ENCODE peak calls at places on chromosome 4, in six cellular contexts. Y, E, A, Z, D and G are unnamed samples.

GRCh38 chr4:128861856-128862518 is 52.5 kb downstream of the JADE1 start:
- DNase-seq in D (no peak), Z (no peak), E (no peak), A (peak), Y (no peak), G (no peak)

GRCh38 chr4:25795566-25796454 is 67.0 kb downstream of the SEL1L3 start:
- DNase-seq in Y (no peak), A (no peak), D (no peak), Z (peak), E (peak), G (no peak)

GRCh38 chr4:117085185-117085701 is at the start of gene TRAM1L1:
- DNase-seq in Z (peak), A (peak), Y (no peak), E (peak), D (peak), G (peak)

GRCh38 chr4:14168919-14169318 is 541.4 kb upstream of the BOD1L1 start:
- DNase-seq in Z (no peak), Y (no peak), E (no peak), D (no peak), A (no peak), G (no peak)

GRCh38 chr4:35494955-35495354 is 749.4 kb downstream of the ARAP2 start:
- DNase-seq in E (no peak), A (no peak), Y (no peak), Z (no peak), D (no peak), G (no peak)

GRCh38 chr4:43234626-43235025 is 342.1 kb downstream of the GRXCR1 start:
- DNase-seq in Y (no peak), A (no peak), D (no peak), Z (no peak), E (no peak), G (no peak)

GRCh38 chr4:78031457-78031856 is 25.7 kb upstream of the FRAS1 start:
- DNase-seq in A (no peak), Z (no peak), Y (no peak), D (no peak), E (no peak), G (no peak)

GRCh38 chr4:92334716-92335350 is 31.1 kb downstream of the GRID2 start:
- DNase-seq in E (no peak), A (no peak), Y (no peak), Z (no peak), D (no peak), G (no peak)

GRCh38 chr4:186554485-186554884 is 882 bp downstream of the MTNR1A start:
- DNase-seq in A (no peak), D (peak), Y (no peak), E (peak), Z (peak), G (peak)
- TF ChIP-seq CTCF in A (no peak), D (no peak), Y (no peak), E (peak), Z (peak), G (no peak)

DNA sequence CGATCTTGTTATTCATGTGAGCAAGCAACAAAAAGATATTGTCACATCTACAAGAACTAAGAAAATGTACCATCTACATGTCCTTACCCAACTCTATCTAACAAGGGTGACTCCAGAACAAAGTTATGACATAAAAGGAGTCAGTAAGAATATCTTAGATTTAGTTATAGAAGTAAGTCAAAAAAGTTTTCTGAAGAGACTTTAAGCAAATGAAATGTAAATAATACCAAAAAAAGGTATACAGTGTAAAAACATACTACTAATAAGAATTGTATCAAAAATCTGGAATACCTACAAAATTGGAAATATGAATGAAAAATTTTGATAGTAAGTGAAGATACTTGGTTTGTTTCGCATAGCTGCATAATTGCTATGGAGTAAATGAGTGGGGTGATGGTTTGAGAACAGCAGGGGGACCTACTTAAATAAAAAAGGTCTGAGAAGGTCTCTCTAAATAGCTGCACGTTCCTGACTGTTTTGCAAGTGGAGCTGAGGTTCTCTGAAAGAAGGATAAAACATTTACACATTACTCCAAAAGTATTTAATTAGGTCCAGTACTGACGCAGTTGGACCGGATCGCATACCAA is 51.0 kb upstream of the ENPP6 start:
- DNase-seq in A (no peak), D (no peak), Y (peak), Z (no peak), E (no peak), G (no peak)
- TF ChIP-seq CTCF in A (no peak), D (no peak), Y (peak), Z (peak), E (no peak), G (peak)

DNA sequence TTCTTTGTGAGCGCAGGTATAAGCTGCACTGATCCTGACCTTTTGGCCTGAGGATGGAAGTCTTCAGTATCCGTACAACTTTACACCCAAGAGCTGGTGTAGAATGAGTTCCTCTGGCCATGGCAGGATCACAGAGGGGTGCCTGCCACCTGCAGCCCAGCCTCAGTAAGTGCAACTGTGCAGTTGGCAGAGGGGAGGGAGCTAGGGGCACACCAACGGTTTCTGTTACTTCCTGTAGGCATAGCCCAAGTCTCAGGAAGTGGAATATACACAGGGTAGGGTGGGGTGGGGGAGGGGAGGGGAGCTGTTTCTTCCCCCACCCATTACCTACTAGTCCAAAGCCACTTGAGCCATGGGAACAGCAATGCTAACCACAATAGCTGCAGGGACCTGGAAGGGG is 85.4 kb upstream of the GBA3 start:
- DNase-seq in Y (peak), Z (no peak), A (peak), D (peak), E (peak), G (no peak)
- TF ChIP-seq CTCF in Y (peak), Z (peak), A (peak), D (no peak), E (peak), G (peak)

DNA sequence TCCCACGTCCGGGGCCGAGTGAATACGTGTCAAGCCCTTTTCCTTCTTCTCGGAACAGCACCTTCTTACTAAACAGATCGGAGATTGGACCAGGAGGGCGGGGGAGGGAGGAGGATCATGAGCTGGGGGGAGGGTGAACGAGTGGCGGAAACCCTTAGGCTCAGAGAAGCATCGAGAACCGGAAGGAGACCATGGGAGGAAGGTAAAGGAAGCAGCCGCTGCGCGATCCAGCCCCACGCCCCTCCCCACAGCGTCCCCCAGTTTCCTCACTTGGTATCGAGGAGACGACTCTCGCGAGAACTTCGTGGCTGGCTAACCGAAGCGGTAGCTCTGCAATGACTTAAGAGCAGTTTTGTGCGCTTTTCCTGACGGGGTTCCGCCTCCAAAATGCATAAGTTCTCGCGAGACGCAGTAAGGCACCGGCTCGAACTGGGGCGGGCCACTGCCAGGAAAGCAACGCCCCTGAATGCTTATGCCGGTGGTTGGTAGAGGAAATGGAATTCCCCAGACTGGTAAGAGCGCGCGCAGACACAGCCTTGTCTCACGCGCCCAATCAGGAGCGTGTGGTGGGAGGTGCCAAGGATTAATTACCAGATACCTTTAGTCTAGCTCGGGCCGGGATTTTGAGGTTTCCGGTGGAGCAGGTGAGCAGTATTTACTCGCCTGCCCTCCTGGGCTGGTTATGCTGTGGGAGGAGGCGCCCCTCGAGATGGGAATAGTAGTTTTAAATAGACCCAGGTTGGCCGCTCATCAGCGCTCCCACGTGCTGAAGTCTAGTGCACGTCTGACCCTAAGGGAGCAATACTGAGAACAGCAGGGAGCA is 534 bp upstream of the UBE2D3 start:
- DNase-seq in Y (peak), D (peak), Z (peak), E (peak), A (peak), G (peak)
- TF ChIP-seq CTCF in Y (no peak), D (no peak), Z (no peak), E (no peak), A (no peak), G (no peak)

DNA sequence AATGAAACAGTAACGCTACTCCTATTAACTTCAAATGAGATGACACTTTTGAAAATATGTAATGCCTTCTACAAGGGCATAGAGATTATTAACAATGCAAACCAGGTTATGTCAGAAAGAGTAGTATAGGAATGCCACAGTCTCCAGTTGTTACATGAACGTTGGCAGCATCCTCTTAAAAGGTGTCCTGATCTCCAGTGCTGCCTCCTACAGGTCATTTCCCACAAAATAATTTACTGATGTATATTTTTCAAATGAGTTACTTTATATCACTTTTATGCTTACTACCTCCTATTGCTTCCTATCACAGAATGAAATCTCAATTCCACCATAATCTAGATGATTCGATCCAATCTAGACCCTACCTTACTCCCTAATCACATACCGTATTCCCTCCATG is 195.2 kb upstream of the EPHA5 start:
- DNase-seq in Y (peak), E (no peak), A (no peak), D (peak), Z (peak), G (no peak)
- TF ChIP-seq CTCF in Y (peak), E (peak), A (no peak), D (peak), Z (peak), G (peak)

GRCh38 chr4:7186081-7186480 is 6.3 kb upstream of the SORCS2 start:
- DNase-seq in E (peak), A (no peak), Z (no peak), Y (no peak), D (peak), G (no peak)
- TF ChIP-seq CTCF in E (peak), A (no peak), Z (peak), Y (peak), D (peak), G (peak)

GRCh38 chr4:169286562-169287301 is 16.0 kb upstream of the SH3RF1 start:
- DNase-seq in D (no peak), Y (peak), A (no peak), E (no peak), Z (no peak), G (no peak)
- TF ChIP-seq CTCF in D (peak), Y (no peak), A (peak), E (peak), Z (peak), G (peak)

GRCh38 chr4:27315625-27316024 is 455.0 kb downstream of the STIM2 start:
- DNase-seq in D (no peak), Z (no peak), Y (no peak), A (no peak), E (no peak), G (no peak)

GRCh38 chr4:27316176-27316575 is 455.5 kb downstream of the STIM2 start:
- DNase-seq in A (no peak), D (no peak), E (no peak), Z (no peak), Y (no peak), G (no peak)

GRCh38 chr4:27318740-27319139 is 458.1 kb downstream of the STIM2 start:
- DNase-seq in A (peak), Z (peak), Y (peak), D (peak), E (peak), G (no peak)
- TF ChIP-seq CTCF in A (no peak), Z (peak), Y (peak), D (no peak), E (peak), G (peak)

DNA sequence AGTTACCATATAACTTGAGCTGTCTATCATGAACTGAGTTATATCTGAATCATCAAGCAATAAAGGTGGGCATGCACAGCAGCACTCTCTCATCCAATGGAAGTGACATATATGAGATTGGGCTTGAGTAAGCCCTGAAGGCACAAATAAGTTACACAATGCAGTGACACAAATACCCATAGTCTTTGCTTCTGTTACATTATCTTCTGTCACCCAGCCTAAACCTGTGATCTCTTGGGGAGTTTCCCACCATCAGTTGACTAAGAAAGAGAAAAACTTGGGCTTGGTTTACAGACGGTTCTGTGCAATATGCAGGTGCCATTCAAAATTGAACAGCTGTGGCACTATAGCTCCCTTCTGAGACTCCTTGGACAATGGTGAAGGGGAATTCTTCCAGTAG is 138.8 kb upstream of the IL15 start:
- DNase-seq in D (no peak), Z (no peak), E (no peak), A (peak), Y (no peak), G (no peak)
- TF ChIP-seq CTCF in D (no peak), Z (no peak), E (no peak), A (no peak), Y (no peak), G (no peak)